ENCODE peak calls at places on chromosomes 5 and 9, in eight cellular contexts. K is foreskin fibroblast, M is cardiac muscle cell, L is neural progenitor cell, Z is tibial nerve, C is lower leg skin, F is hippocampal formation, J is HT-29. Q is an unnamed sample.

GRCh38 chr9:127133739-127134167 is 11.3 kb upstream of the ANGPTL2 start:
- DNase-seq in K (peak; percentile 66), M (peak; percentile 21), L (peak; percentile 53), Z (peak; percentile 76), C (peak; percentile 89), F (peak; percentile 81), J (no peak), Q (no peak)

GRCh38 chr5:14741131-14741530 is 76.6 kb downstream of the OTULIN start:
- DNase-seq in K (peak; percentile 80), M (no peak), L (no peak), Z (no peak), C (no peak), F (no peak), J (no peak), Q (no peak)

GRCh38 chr9:121305269-121305994 is 37.5 kb downstream of the GSN start:
- DNase-seq in K (no peak), M (no peak), L (no peak), Z (peak; percentile 83), C (peak; percentile 95), F (no peak), J (no peak), Q (no peak)

GRCh38 chr5:5665225-5666075 is 243.0 kb downstream of the ICE1 start:
- DNase-seq in K (no peak), M (no peak), L (no peak), Z (no peak), C (no peak), F (no peak), J (no peak), Q (no peak)

GRCh38 chr5:167158588-167158987 is 1132.9 kb upstream of the WWC1 start:
- DNase-seq in K (no peak), M (no peak), L (no peak), Z (no peak), C (no peak), F (no peak), J (no peak), Q (no peak)

GRCh38 chr9:120579139-120579749 is 723 bp downstream of the CDK5RAP2 start:
- DNase-seq in K (no peak), M (no peak), L (peak; percentile 11), Z (no peak), C (no peak), F (no peak), J (peak; percentile 25), Q (no peak)

GRCh38 chr5:132458651-132459030 is 31.9 kb downstream of the IRF1 start:
- DNase-seq in K (no peak), M (no peak), L (no peak), Z (no peak), C (no peak), F (no peak), J (peak; percentile 40), Q (no peak)

GRCh38 chr5:33091571-33092363 is 349.0 kb upstream of the TARS1 start:
- DNase-seq in K (peak; percentile 80), M (no peak), L (no peak), Z (no peak), C (no peak), F (no peak), J (no peak), Q (no peak)

GRCh38 chr9:124594673-124595072 is 87.5 kb upstream of the NR5A1 start:
- DNase-seq in K (no peak), M (peak; percentile 34), L (peak; percentile 51), Z (no peak), C (no peak), F (no peak), J (no peak), Q (no peak)

GRCh38 chr5:148002471-148002870 is 61.3 kb upstream of the SPINK5 start:
- DNase-seq in K (no peak), M (no peak), L (no peak), Z (no peak), C (no peak), F (no peak), J (no peak), Q (no peak)

GRCh38 chr9:117733465-117733864 is 29.3 kb downstream of the TLR4 start:
- DNase-seq in K (no peak), M (no peak), L (no peak), Z (no peak), C (no peak), F (no peak), J (no peak), Q (no peak)

GRCh38 chr5:52922384-52922783 is 66.8 kb upstream of the ITGA2 start:
- DNase-seq in K (peak; percentile 97), M (no peak), L (peak; percentile 11), Z (no peak), C (no peak), F (no peak), J (peak; percentile 94), Q (no peak)

GRCh38 chr5:172453206-172453985 is 929 bp downstream of the SH3PXD2B start:
- DNase-seq in K (peak; percentile 59), M (peak; percentile 73), L (peak; percentile 88), Z (no peak), C (peak; percentile 88), F (peak; percentile 33), J (no peak), Q (peak; percentile 80)

GRCh38 chr5:10577371-10578291 is 13.8 kb downstream of the ANKRD33B start:
- DNase-seq in K (peak; percentile 35), M (peak; percentile 80), L (no peak), Z (no peak), C (peak; percentile 83), F (no peak), J (no peak), Q (no peak)

GRCh38 chr5:136133416-136134383 is 1.1 kb downstream of the SMAD5 start:
- DNase-seq in K (peak; percentile 41), M (peak; percentile 71), L (peak; percentile 77), Z (peak; percentile 26), C (peak; percentile 88), F (peak; percentile 8), J (peak; percentile 67), Q (peak; percentile 31)

GRCh38 chr5:119269061-119269579 is 86.7 kb upstream of the TNFAIP8 start:
- DNase-seq in K (no peak), M (peak; percentile 33), L (peak; percentile 58), Z (peak; percentile 26), C (no peak), F (peak; percentile 24), J (peak; percentile 71), Q (peak; percentile 43)

Q was measured in SK-N-SH.